ENCODE peak calls at places on chromosomes 16 and 17, in four cellular contexts. L is A549; X is activated CD8-positive, alpha-beta T cell treated with anti-CD3 and anti-CD28 coated beads for 36 hours; C is epithelial cell of esophagus. Y is an unnamed sample.

GRCh38 chr17:71486171-71486740 is 634.6 kb upstream of the SOX9 start:
- DNase-seq in L (no peak), X (no peak), C (peak; percentile 27), Y (no peak)

GRCh38 chr17:77315010-77315409 is 174.2 kb downstream of the SEC14L1 start:
- DNase-seq in L (no peak), X (no peak), C (no peak), Y (no peak)

GRCh38 chr16:6190756-6191155 is 1093.2 kb upstream of the EEF2KMT start:
- DNase-seq in L (no peak), X (no peak), C (no peak), Y (no peak)

GRCh38 chr17:3911271-3912053 is 4.8 kb downstream of the P2RX1 start:
- DNase-seq in L (no peak), X (peak; percentile 95), C (no peak), Y (peak; percentile 89)

GRCh38 chr16:66064811-66065530 is 301.5 kb upstream of the CDH5 start:
- DNase-seq in L (no peak), X (no peak), C (no peak), Y (no peak)

GRCh38 chr16:19748389-19749110 is 30.5 kb downstream of the IQCK start:
- DNase-seq in L (no peak), X (no peak), C (peak; percentile 51), Y (no peak)

GRCh38 chr17:27038676-27039075 is 255.2 kb upstream of the WSB1 start:
- DNase-seq in L (peak; percentile 31), X (peak; percentile 4), C (no peak), Y (no peak)

GRCh38 chr17:27351741-27352140 is 57.8 kb downstream of the WSB1 start:
- DNase-seq in L (no peak), X (no peak), C (no peak), Y (no peak)

GRCh38 chr17:7833011-7833794 is 814 bp upstream of the KDM6B start:
- DNase-seq in L (no peak), X (no peak), C (no peak), Y (no peak)

GRCh38 chr17:80408872-80409271 is 6.1 kb upstream of the ENDOV start:
- DNase-seq in L (no peak), X (peak; percentile 44), C (no peak), Y (no peak)

GRCh38 chr17:50697076-50697475 is 10.6 kb downstream of the ANKRD40 start:
- DNase-seq in L (no peak), X (no peak), C (no peak), Y (no peak)

DNA sequence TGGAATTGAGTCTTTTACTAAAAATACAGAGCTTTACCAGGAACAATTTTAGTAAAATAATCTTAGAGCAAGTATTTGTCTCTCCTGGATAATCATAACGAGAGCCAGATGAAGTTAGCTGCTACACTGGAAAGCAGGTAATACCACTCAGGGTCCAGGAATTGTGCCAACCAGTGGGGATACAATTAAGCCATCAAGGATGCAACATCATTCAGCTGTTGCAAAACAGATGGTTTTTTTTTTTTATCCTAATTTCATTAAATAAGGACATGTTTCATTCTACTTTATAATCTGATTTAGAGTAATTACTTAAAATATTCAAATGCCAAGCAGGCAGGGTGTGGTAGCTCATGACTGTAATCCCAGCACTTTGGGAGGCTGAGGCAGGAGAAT is 10.2 kb downstream of the MMD start:
- DNase-seq in L (no peak), X (no peak), C (no peak), Y (no peak)
- TF ChIP-seq CTCF in L (no peak), X (no peak), C (no peak), Y (no peak)

GRCh38 chr17:74457820-74458166 is 8.6 kb upstream of the CD300A start:
- DNase-seq in L (no peak), X (no peak), C (no peak), Y (no peak)
- TF ChIP-seq CTCF in L (peak; percentile 37), X (no peak), C (no peak), Y (no peak)

GRCh38 chr16:21685034-21685455 is 21.3 kb downstream of the OTOA start:
- DNase-seq in L (no peak), X (no peak), C (no peak), Y (no peak)

GRCh38 chr16:21683184-21683583 is 19.4 kb downstream of the OTOA start:
- DNase-seq in L (no peak), X (no peak), C (no peak), Y (no peak)

GRCh38 chr16:21689107-21689506 is 25.3 kb downstream of the OTOA start:
- DNase-seq in L (no peak), X (no peak), C (no peak), Y (no peak)

DNA sequence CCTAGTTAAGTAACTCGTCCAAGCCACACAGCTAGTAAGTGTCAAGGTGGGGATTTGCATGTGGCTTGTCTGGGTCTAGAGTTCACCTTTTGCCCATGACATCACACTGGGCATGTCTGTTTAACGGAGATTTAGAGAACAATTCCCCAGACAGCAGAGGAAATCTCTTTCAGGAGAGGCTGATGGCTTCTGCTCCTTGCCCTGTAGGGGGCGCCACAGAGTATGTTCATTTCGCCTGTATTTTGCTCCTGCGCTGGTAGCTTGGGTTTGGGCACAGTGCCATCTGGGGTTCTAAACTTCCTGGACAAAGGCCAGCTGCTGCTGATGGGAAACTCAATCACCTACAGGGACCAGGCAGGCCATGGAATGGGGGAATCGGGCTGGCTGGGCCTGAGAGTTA is 20.4 kb downstream of the OTOA start:
- DNase-seq in L (peak; percentile 47), X (peak; percentile 56), C (no peak), Y (peak; percentile 43)
- TF ChIP-seq CTCF in L (peak; percentile 40), X (peak; percentile 84), C (peak; percentile 38), Y (peak; percentile 33)

GRCh38 chr16:23506606-23506994 is 3.7 kb downstream of the GGA2 start:
- DNase-seq in L (no peak), X (no peak), C (no peak), Y (no peak)
- TF ChIP-seq CTCF in L (no peak), X (no peak), C (no peak), Y (no peak)

DNA sequence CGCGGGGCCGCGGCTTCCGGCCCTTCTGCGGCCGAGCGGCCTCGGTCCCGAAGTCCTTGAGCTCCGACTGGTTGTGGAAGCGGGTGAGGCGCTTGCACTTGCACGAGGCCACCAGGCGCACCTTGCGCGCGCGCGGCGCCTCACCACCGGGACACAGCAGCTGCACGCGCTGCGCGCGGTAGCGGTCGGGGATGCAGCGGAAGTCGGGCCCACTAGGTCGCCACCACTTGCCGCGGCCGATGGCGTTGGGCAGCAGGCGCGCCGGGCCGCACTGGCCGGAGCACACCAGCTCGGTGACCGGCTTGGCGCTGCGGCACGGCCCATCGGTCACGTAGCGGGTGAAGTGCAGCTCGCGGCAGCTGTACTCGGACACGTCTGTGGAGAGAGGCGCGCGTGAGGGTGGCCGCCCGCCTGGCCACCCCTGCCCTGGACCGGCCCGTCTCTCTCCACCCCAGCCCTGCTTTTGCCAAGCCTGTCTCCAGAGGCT is 3.2 kb downstream of the SOST start:
- DNase-seq in L (no peak), X (peak; percentile 36), C (peak; percentile 43), Y (peak; percentile 51)
- TF ChIP-seq CTCF in L (no peak), X (no peak), C (no peak), Y (no peak)

GRCh38 chr16:28875134-28876015 is 2.9 kb upstream of the ATP2A1 start:
- DNase-seq in L (peak; percentile 32), X (no peak), C (no peak), Y (no peak)
- TF ChIP-seq CTCF in L (peak; percentile 36), X (no peak), C (peak; percentile 6), Y (no peak)

GRCh38 chr16:88309905-88310259 is 72.9 kb upstream of the ZNF469 start:
- DNase-seq in L (no peak), X (no peak), C (no peak), Y (no peak)
- TF ChIP-seq CTCF in L (no peak), X (no peak), C (peak; percentile 7), Y (peak; percentile 19)

DNA sequence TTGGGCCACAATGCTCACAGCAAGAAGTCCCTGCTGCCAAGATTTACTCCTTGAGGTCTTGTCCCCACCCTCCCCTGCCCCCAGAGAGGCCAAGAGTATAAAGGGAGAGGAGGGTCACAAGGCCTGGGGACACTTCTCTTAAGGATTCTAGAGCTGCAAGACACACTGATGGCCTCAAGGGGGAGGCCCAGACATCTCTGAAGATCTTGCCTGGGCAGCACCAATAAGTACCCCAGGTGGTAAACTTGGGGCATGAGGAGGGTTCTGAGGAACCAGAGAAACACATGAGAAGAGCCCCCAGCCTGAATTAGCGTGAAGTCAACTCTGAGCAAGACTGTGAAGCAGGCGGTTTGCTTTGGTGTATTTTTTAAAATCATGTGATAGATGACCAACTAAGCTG is 26.8 kb upstream of the MTMR4 start:
- DNase-seq in L (peak; percentile 43), X (no peak), C (peak; percentile 51), Y (peak; percentile 49)
- TF ChIP-seq CTCF in L (peak; percentile 12), X (peak; percentile 49), C (peak; percentile 56), Y (peak; percentile 21)

Y was measured in GM13976.